ENCODE peak calls at places on chromosomes 12 and 14, in six cellular contexts. V is NCI-H1092; P is T-helper 9 cell; C is CD8-positive, alpha-beta T cell; X is C1 segment of cervical spinal cord; Y is mucosa of gallbladder. K is an unnamed sample.

GRCh38 chr12:80445083-80445482 is 1.0 kb downstream of the PTPRQ start:
- DNase-seq in P (no peak), Y (no peak), X (no peak), C (no peak), V (no peak), K (no peak)

GRCh38 chr14:105026789-105027563 is 6.1 kb upstream of the CDCA4 start:
- DNase-seq in C (no peak), X (no peak), Y (no peak), V (no peak), P (no peak), K (no peak)

GRCh38 chr14:94120667-94121335 is 8.6 kb downstream of the IFI27L2 start:
- DNase-seq in C (no peak), V (no peak), Y (no peak), P (no peak), X (no peak), K (no peak)

GRCh38 chr12:55817352-55818139 is at the start of the genes ORMDL2 and SARNP:
- DNase-seq in Y (peak; percentile 99), P (peak; percentile 87), X (peak; percentile 98), V (peak; percentile 98), C (peak; percentile 94), K (peak; percentile 100)

GRCh38 chr12:84757978-84758377 is 154.6 kb downstream of the SLC6A15 start:
- DNase-seq in P (no peak), Y (no peak), X (no peak), V (no peak), C (no peak), K (no peak)

GRCh38 chr14:68238956-68239355 is 419.4 kb downstream of the RAD51B start:
- DNase-seq in Y (no peak), X (no peak), V (no peak), C (no peak), P (no peak), K (no peak)

GRCh38 chr12:92971869-92972524 is 42.9 kb upstream of the EEA1 start:
- DNase-seq in V (no peak), X (no peak), Y (no peak), P (no peak), C (no peak), K (no peak)

GRCh38 chr12:95805864-95806669 is 15.5 kb upstream of the NTN4 start:
- DNase-seq in X (no peak), Y (no peak), V (no peak), P (peak; percentile 10), C (no peak), K (no peak)

GRCh38 chr14:40983604-40984003 is 623.1 kb upstream of the LRFN5 start:
- DNase-seq in C (no peak), P (no peak), X (no peak), V (no peak), Y (no peak), K (no peak)

GRCh38 chr14:24890716-24891115 is 159.2 kb downstream of the STXBP6 start:
- DNase-seq in X (no peak), Y (no peak), P (no peak), C (no peak), V (no peak), K (no peak)

GRCh38 chr12:111309584-111309983 is 59.3 kb downstream of the PHETA1 start:
- DNase-seq in Y (no peak), C (no peak), X (no peak), V (no peak), P (no peak), K (no peak)

GRCh38 chr14:36655963-36656768 is 5.5 kb upstream of the PAX9 start:
- DNase-seq in C (no peak), P (no peak), V (peak; percentile 42), Y (no peak), X (no peak), K (peak; percentile 15)

GRCh38 chr14:67512463-67513134 is 20.5 kb upstream of the PLEKHH1 start:
- DNase-seq in V (no peak), X (no peak), C (no peak), P (no peak), Y (no peak), K (no peak)

GRCh38 chr12:106942775-106943174 is 12.9 kb upstream of the TMEM263 start:
- DNase-seq in V (no peak), P (no peak), Y (no peak), X (no peak), C (no peak), K (no peak)

GRCh38 chr12:28563926-28564325 is 373.7 kb downstream of the CCDC91 start:
- DNase-seq in P (no peak), C (no peak), V (no peak), Y (no peak), X (no peak), K (no peak)

GRCh38 chr12:84435682-84436081 is 476.9 kb downstream of the SLC6A15 start:
- DNase-seq in P (no peak), Y (no peak), X (no peak), C (no peak), V (no peak), K (no peak)

GRCh38 chr12:109963743-109964429 is 32.3 kb downstream of the GIT2 start:
- DNase-seq in V (no peak), P (no peak), X (no peak), C (no peak), Y (peak; percentile 22), K (no peak)

GRCh38 chr12:70271025-70271424 is 27.8 kb downstream of the CNOT2 start:
- DNase-seq in X (no peak), P (no peak), Y (no peak), V (no peak), C (no peak), K (no peak)

GRCh38 chr12:46407360-46407759 is 34.8 kb upstream of the SLC38A2 start:
- DNase-seq in C (no peak), Y (no peak), V (no peak), P (no peak), X (no peak), K (no peak)

GRCh38 chr12:89208661-89209096 is 143.6 kb downstream of the DUSP6 start:
- DNase-seq in V (no peak), X (no peak), Y (no peak), C (no peak), P (no peak), K (no peak)

GRCh38 chr14:90828642-90829487 is 12.6 kb upstream of the TTC7B start:
- DNase-seq in V (no peak), C (no peak), X (peak; percentile 47), Y (peak; percentile 16), P (no peak), K (no peak)